ENCODE peak calls at places on chromosome 22, in four cellular contexts. K, J, G and A are unnamed samples.
A peak's percentile ranks its signal among the peaks of the same experiment; 100 is the strongest.

GRCh38 chr22:38843716-38844660 is at the start of gene NPTXR:
- DNase-seq in K (peak; percentile 78), J (no peak), G (peak; percentile 36), A (no peak)

GRCh38 chr22:45831394-45831793 is 145.6 kb downstream of the WNT7B start:
- DNase-seq in K (no peak), J (no peak), G (no peak), A (no peak)

GRCh38 chr22:25508161-25508560 is 56.3 kb upstream of the GRK3 start:
- DNase-seq in K (no peak), J (no peak), G (no peak), A (no peak)

GRCh38 chr22:27810566-27810965 is 9.0 kb upstream of the MN1 start:
- DNase-seq in K (peak; percentile 71), J (peak; percentile 61), G (peak; percentile 47), A (peak; percentile 26)

GRCh38 chr22:45204751-45205623 is 35.7 kb downstream of the KIAA0930 start:
- DNase-seq in K (no peak), J (no peak), G (no peak), A (no peak)

GRCh38 chr22:27845603-27846100 is 44.1 kb upstream of the MN1 start:
- DNase-seq in K (no peak), J (no peak), G (no peak), A (no peak)

GRCh38 chr22:37148031-37148651 is 1.6 kb downstream of the IL2RB start:
- DNase-seq in K (no peak), J (no peak), G (no peak), A (no peak)

GRCh38 chr22:18091916-18092526 is 14.2 kb downstream of the PEX26 start:
- DNase-seq in K (peak; percentile 81), J (peak; percentile 73), G (peak; percentile 86), A (peak; percentile 87)

GRCh38 chr22:38401336-38402084 is 53.5 kb downstream of the KCNJ4 start:
- DNase-seq in K (no peak), J (no peak), G (no peak), A (no peak)

GRCh38 chr22:33112606-33113005 is 54.4 kb upstream of the SYN3 start:
- DNase-seq in K (no peak), J (no peak), G (no peak), A (no peak)

GRCh38 chr22:43443072-43443471 is 31.3 kb downstream of the MPPED1 start:
- DNase-seq in K (no peak), J (no peak), G (no peak), A (no peak)

GRCh38 chr22:38754247-38755154 is 1.3 kb downstream of the SUN2 start:
- DNase-seq in K (peak; percentile 96), J (peak; percentile 57), G (peak; percentile 73), A (peak; percentile 72)

GRCh38 chr22:20486229-20486628 is 9.4 kb downstream of the KLHL22 start:
- DNase-seq in K (no peak), J (no peak), G (no peak), A (no peak)

GRCh38 chr22:46054091-46054877 is 77.3 kb upstream of the WNT7B start:
- DNase-seq in K (peak; percentile 67), J (peak; percentile 86), G (peak; percentile 70), A (peak; percentile 64)

GRCh38 chr22:25754527-25755202 is 12.7 kb downstream of the MYO18B start:
- DNase-seq in K (no peak), J (peak; percentile 92), G (peak; percentile 38), A (no peak)

GRCh38 chr22:23784215-23784732 is 2.5 kb upstream of the SMARCB1 start:
- DNase-seq in K (peak; percentile 64), J (no peak), G (peak; percentile 63), A (peak; percentile 78)

GRCh38 chr22:46162285-46162684 is 12.0 kb downstream of the PPARA start:
- DNase-seq in K (no peak), J (no peak), G (no peak), A (no peak)

GRCh38 chr22:23530106-23530505 is 50.0 kb downstream of the IGLL1 start:
- DNase-seq in K (no peak), J (no peak), G (no peak), A (no peak)

GRCh38 chr22:36546092-36546804 is 17.3 kb upstream of the EIF3D start:
- DNase-seq in K (peak; percentile 45), J (peak; percentile 25), G (peak; percentile 25), A (peak; percentile 22)

GRCh38 chr22:45692549-45692948 is 20.9 kb downstream of the ATXN10 start:
- DNase-seq in K (no peak), J (no peak), G (no peak), A (no peak)

GRCh38 chr22:33481550-33481949 is 423.4 kb upstream of the SYN3 start:
- DNase-seq in K (no peak), J (no peak), G (no peak), A (no peak)

GRCh38 chr22:46113910-46114517 is 36.3 kb upstream of the PPARA start:
- DNase-seq in K (peak; percentile 42), J (no peak), G (no peak), A (peak; percentile 42)

DNA sequence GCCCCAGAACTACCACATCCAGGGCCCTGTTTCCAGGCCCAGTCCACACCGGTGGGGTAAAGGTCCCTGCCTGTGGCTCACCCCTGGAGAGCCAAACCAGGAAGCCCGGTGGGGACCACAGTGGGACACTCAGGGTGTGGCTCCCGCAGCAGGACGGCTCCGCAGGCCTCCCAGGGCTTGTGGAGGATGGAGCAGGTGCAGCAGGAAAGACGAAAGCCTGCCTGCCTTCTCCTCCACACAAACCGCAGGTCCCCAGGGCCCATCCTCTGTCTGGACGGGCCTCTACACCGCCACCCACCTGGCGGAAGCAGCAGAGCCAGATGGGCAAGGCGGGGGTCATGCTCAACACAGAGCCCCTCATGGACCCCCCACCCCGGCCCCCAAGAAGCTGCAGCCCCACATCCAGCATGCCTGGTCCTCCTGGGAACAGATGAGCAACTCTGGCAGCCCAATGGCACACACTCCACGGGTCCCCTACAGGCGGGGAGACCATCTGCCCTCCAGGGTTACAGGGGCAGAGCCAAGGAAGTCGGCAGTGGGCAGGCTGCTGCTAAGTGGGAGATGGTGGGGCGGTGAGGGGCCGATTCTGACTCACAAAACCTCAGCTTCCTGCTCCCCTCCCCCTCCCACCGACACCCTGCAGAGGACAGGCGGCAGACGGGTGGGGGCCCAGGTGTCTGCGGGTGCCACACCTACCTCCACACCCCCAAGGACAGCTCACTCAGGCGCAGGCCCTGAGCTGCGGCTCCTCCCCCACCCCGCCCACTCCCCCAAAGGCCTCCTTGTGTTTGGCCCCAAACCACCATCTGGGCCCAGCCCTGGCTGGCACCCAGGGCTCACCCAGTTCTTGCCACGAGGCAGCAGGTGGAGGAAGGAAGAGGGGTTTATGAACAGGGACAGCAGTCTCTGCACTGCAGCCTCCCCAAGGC is 5.2 kb downstream of the SBF1 start:
- DNase-seq in K (peak; percentile 77), J (no peak), G (peak; percentile 95), A (peak; percentile 98)
- TF ChIP-seq CTCF in K (no peak), J (no peak), G (no peak), A (no peak)

GRCh38 chr22:48262596-48263430 is 1500.4 kb downstream of the TBC1D22A start:
- DNase-seq in K (no peak), J (no peak), G (no peak), A (no peak)
- H3K9me3 ChIP-seq in K (no peaks in the 10 kb centered on the region), J (no peaks in the 10 kb centered on the region), G (no peaks in the 10 kb centered on the region), A (no peaks in the 10 kb centered on the region)

GRCh38 chr22:21866821-21867527 is 471 bp downstream of the MAPK1 start:
- DNase-seq in K (peak; percentile 20), J (peak; percentile 11), G (peak; percentile 35), A (peak; percentile 34)
- H3K4me1 ChIP-seq in K (peaks cover 30% of the 10 kb centered on the region), J (peaks cover 55% of the 10 kb centered on the region), G (peaks cover 4% of the 10 kb centered on the region), A (peaks cover 22% of the 10 kb centered on the region)

GRCh38 chr22:50051930-50052329 is 6.2 kb downstream of the TTLL8 start:
- DNase-seq in K (no peak), J (no peak), G (no peak), A (no peak)

GRCh38 chr22:50048836-50049235 is 9.3 kb downstream of the TTLL8 start:
- DNase-seq in K (no peak), J (no peak), G (no peak), A (no peak)

GRCh38 chr22:50047346-50047745 is 10.8 kb downstream of the TTLL8 start:
- DNase-seq in K (no peak), J (no peak), G (no peak), A (no peak)

GRCh38 chr22:50048066-50048765 is 9.9 kb downstream of the TTLL8 start:
- DNase-seq in K (no peak), J (no peak), G (no peak), A (peak; percentile 4)

GRCh38 chr22:50049299-50050195 is 8.6 kb downstream of the TTLL8 start:
- DNase-seq in K (no peak), J (no peak), G (no peak), A (peak; percentile 9)
- TF ChIP-seq CTCF in K (no peak), J (no peak), G (no peak), A (no peak)